ENCODE peak calls at places on chromosome X, in ten cellular contexts. One of them, this sample, is unnamed.

GRCh38 chrX:69424161-69424560 is 80.0 kb upstream of the NALF2 start:
- DNase-seq in SW 1271: no peak
- DNase-seq in HT1080: no peak
- DNase-seq in body of pancreas: no peak
- DNase-seq in AG08395: no peak
- DNase-seq in SK-MEL-5: peak; percentile 8
- DNase-seq in NCI-H2081: no peak
- DNase-seq in A172: peak; percentile 1
- DNase-seq in astrocyte of the spinal cord: peak; percentile 5
- DNase-seq in globus pallidus: no peak
- DNase-seq in this sample: peak; percentile 4

GRCh38 chrX:69320116-69320515 is 154.9 kb upstream of the PJA1 start:
- DNase-seq in SK-MEL-5: no peak
- DNase-seq in astrocyte of the spinal cord: no peak
- DNase-seq in NCI-H2081: no peak
- DNase-seq in SW 1271: no peak
- DNase-seq in A172: no peak
- DNase-seq in globus pallidus: no peak
- DNase-seq in body of pancreas: no peak
- DNase-seq in AG08395: no peak
- DNase-seq in HT1080: no peak
- DNase-seq in this sample: no peak

GRCh38 chrX:152831391-152831790 is 528 bp downstream of the NSDHL start:
- DNase-seq in NCI-H2081: no peak
- DNase-seq in SK-MEL-5: no peak
- DNase-seq in astrocyte of the spinal cord: no peak
- DNase-seq in SW 1271: no peak
- DNase-seq in body of pancreas: no peak
- DNase-seq in AG08395: no peak
- DNase-seq in HT1080: no peak
- DNase-seq in A172: no peak
- DNase-seq in globus pallidus: no peak
- DNase-seq in this sample: no peak

GRCh38 chrX:72097081-72097480 is 34.6 kb downstream of the RTL5 start:
- DNase-seq in AG08395: no peak
- DNase-seq in astrocyte of the spinal cord: no peak
- DNase-seq in globus pallidus: no peak
- DNase-seq in SW 1271: no peak
- DNase-seq in NCI-H2081: no peak
- DNase-seq in A172: no peak
- DNase-seq in body of pancreas: no peak
- DNase-seq in SK-MEL-5: no peak
- DNase-seq in HT1080: no peak
- DNase-seq in this sample: no peak

GRCh38 chrX:148133099-148133725 is 152.1 kb downstream of the FMR1NB start:
- DNase-seq in NCI-H2081: no peak
- DNase-seq in globus pallidus: peak; percentile 18
- DNase-seq in body of pancreas: no peak
- DNase-seq in SW 1271: no peak
- DNase-seq in astrocyte of the spinal cord: peak; percentile 6
- DNase-seq in HT1080: peak; percentile 1
- DNase-seq in AG08395: no peak
- DNase-seq in A172: peak; percentile 11
- DNase-seq in SK-MEL-5: peak; percentile 16
- DNase-seq in this sample: no peak

GRCh38 chrX:48508400-48509244 is at the start of gene PORCN:
- DNase-seq in A172: peak; percentile 46
- DNase-seq in AG08395: peak; percentile 83
- DNase-seq in globus pallidus: peak; percentile 73
- DNase-seq in HT1080: peak; percentile 54
- DNase-seq in astrocyte of the spinal cord: peak; percentile 63
- DNase-seq in body of pancreas: peak; percentile 78
- DNase-seq in SW 1271: peak; percentile 2
- DNase-seq in SK-MEL-5: peak; percentile 54
- DNase-seq in NCI-H2081: peak; percentile 71
- DNase-seq in this sample: peak; percentile 76

GRCh38 chrX:21943460-21944135 is 3.1 kb downstream of the SMS start:
- DNase-seq in globus pallidus: no peak
- DNase-seq in NCI-H2081: no peak
- DNase-seq in A172: peak; percentile 85
- DNase-seq in astrocyte of the spinal cord: peak; percentile 91
- DNase-seq in AG08395: peak; percentile 86
- DNase-seq in body of pancreas: no peak
- DNase-seq in SW 1271: peak; percentile 0
- DNase-seq in HT1080: peak; percentile 87
- DNase-seq in SK-MEL-5: no peak
- DNase-seq in this sample: no peak

GRCh38 chrX:100636321-100636991 is at the start of gene TSPAN6:
- DNase-seq in NCI-H2081: peak; percentile 84
- DNase-seq in AG08395: peak; percentile 81
- DNase-seq in globus pallidus: peak; percentile 47
- DNase-seq in SK-MEL-5: peak; percentile 94
- DNase-seq in HT1080: peak; percentile 94
- DNase-seq in A172: no peak
- DNase-seq in SW 1271: peak; percentile 27
- DNase-seq in astrocyte of the spinal cord: peak; percentile 89
- DNase-seq in body of pancreas: peak; percentile 82
- DNase-seq in this sample: peak; percentile 68

GRCh38 chrX:141760761-141761160 is 62.2 kb upstream of the SPANXD start:
- DNase-seq in SW 1271: no peak
- DNase-seq in AG08395: no peak
- DNase-seq in HT1080: peak; percentile 53
- DNase-seq in globus pallidus: no peak
- DNase-seq in SK-MEL-5: peak; percentile 12
- DNase-seq in A172: peak; percentile 60
- DNase-seq in astrocyte of the spinal cord: peak; percentile 21
- DNase-seq in NCI-H2081: no peak
- DNase-seq in body of pancreas: no peak
- DNase-seq in this sample: no peak

GRCh38 chrX:40278340-40279090 is 180.8 kb upstream of the BCOR start:
- DNase-seq in globus pallidus: no peak
- DNase-seq in astrocyte of the spinal cord: peak; percentile 49
- DNase-seq in SW 1271: no peak
- DNase-seq in NCI-H2081: no peak
- DNase-seq in A172: peak; percentile 25
- DNase-seq in AG08395: no peak
- DNase-seq in SK-MEL-5: no peak
- DNase-seq in body of pancreas: no peak
- DNase-seq in HT1080: peak; percentile 3
- DNase-seq in this sample: no peak

GRCh38 chrX:15973299-15973698 is 118.7 kb upstream of the AP1S2 start:
- DNase-seq in HT1080: peak; percentile 62
- DNase-seq in globus pallidus: peak; percentile 70
- DNase-seq in astrocyte of the spinal cord: peak; percentile 21
- DNase-seq in A172: peak; percentile 62
- DNase-seq in NCI-H2081: peak; percentile 2
- DNase-seq in SW 1271: no peak
- DNase-seq in body of pancreas: no peak
- DNase-seq in SK-MEL-5: peak; percentile 76
- DNase-seq in AG08395: peak; percentile 51
- DNase-seq in this sample: peak; percentile 66

GRCh38 chrX:66638591-66639500 is at the start of gene EDA2R:
- DNase-seq in SW 1271: peak; percentile 9
- DNase-seq in A172: peak; percentile 87
- DNase-seq in body of pancreas: peak; percentile 57
- DNase-seq in NCI-H2081: no peak
- DNase-seq in HT1080: peak; percentile 94
- DNase-seq in astrocyte of the spinal cord: peak; percentile 89
- DNase-seq in globus pallidus: peak; percentile 56
- DNase-seq in AG08395: peak; percentile 56
- DNase-seq in SK-MEL-5: peak; percentile 83
- DNase-seq in this sample: peak; percentile 46

GRCh38 chrX:44042731-44043130 is 69.5 kb upstream of the NDP start:
- DNase-seq in SK-MEL-5: peak; percentile 43
- DNase-seq in SW 1271: no peak
- DNase-seq in globus pallidus: no peak
- DNase-seq in HT1080: no peak
- DNase-seq in AG08395: no peak
- DNase-seq in astrocyte of the spinal cord: no peak
- DNase-seq in A172: no peak
- DNase-seq in body of pancreas: no peak
- DNase-seq in NCI-H2081: no peak
- DNase-seq in this sample: no peak

GRCh38 chrX:32678487-32678886 is 532.9 kb downstream of the DMD start:
- DNase-seq in SK-MEL-5: no peak
- DNase-seq in globus pallidus: no peak
- DNase-seq in A172: no peak
- DNase-seq in body of pancreas: no peak
- DNase-seq in HT1080: no peak
- DNase-seq in NCI-H2081: no peak
- DNase-seq in SW 1271: no peak
- DNase-seq in AG08395: no peak
- DNase-seq in astrocyte of the spinal cord: no peak
- DNase-seq in this sample: no peak

GRCh38 chrX:39443240-39443639 is 642.0 kb downstream of the MID1IP1 start:
- DNase-seq in A172: no peak
- DNase-seq in HT1080: peak; percentile 39
- DNase-seq in AG08395: no peak
- DNase-seq in body of pancreas: no peak
- DNase-seq in astrocyte of the spinal cord: no peak
- DNase-seq in NCI-H2081: no peak
- DNase-seq in globus pallidus: no peak
- DNase-seq in SW 1271: no peak
- DNase-seq in SK-MEL-5: no peak
- DNase-seq in this sample: no peak

GRCh38 chrX:136961594-136962135 is 72.1 kb downstream of the GPR101 start:
- DNase-seq in astrocyte of the spinal cord: peak; percentile 30
- DNase-seq in SK-MEL-5: no peak
- DNase-seq in HT1080: no peak
- DNase-seq in AG08395: no peak
- DNase-seq in A172: no peak
- DNase-seq in SW 1271: no peak
- DNase-seq in body of pancreas: no peak
- DNase-seq in NCI-H2081: no peak
- DNase-seq in globus pallidus: no peak
- DNase-seq in this sample: no peak

GRCh38 chrX:8988456-8988855 is 45.5 kb downstream of the FAM9B start:
- DNase-seq in AG08395: peak; percentile 63
- DNase-seq in HT1080: no peak
- DNase-seq in NCI-H2081: no peak
- DNase-seq in astrocyte of the spinal cord: peak; percentile 9
- DNase-seq in globus pallidus: no peak
- DNase-seq in SK-MEL-5: no peak
- DNase-seq in A172: peak; percentile 1
- DNase-seq in SW 1271: no peak
- DNase-seq in body of pancreas: no peak
- DNase-seq in this sample: no peak

GRCh38 chrX:153930011-153930910 is 4.2 kb upstream of the ARHGAP4 start:
- DNase-seq in SK-MEL-5: no peak
- DNase-seq in NCI-H2081: no peak
- DNase-seq in SW 1271: no peak
- DNase-seq in A172: no peak
- DNase-seq in HT1080: no peak
- DNase-seq in astrocyte of the spinal cord: no peak
- DNase-seq in AG08395: no peak
- DNase-seq in body of pancreas: no peak
- DNase-seq in globus pallidus: no peak
- DNase-seq in this sample: no peak

GRCh38 chrX:104085477-104085876 is 9.4 kb upstream of the TMSB15C start:
- DNase-seq in SK-MEL-5: no peak
- DNase-seq in SW 1271: no peak
- DNase-seq in AG08395: no peak
- DNase-seq in NCI-H2081: no peak
- DNase-seq in globus pallidus: no peak
- DNase-seq in HT1080: no peak
- DNase-seq in astrocyte of the spinal cord: no peak
- DNase-seq in body of pancreas: no peak
- DNase-seq in A172: no peak
- DNase-seq in this sample: no peak

GRCh38 chrX:4265036-4265435 is 551.6 kb upstream of the PRKX start:
- DNase-seq in body of pancreas: no peak
- DNase-seq in AG08395: no peak
- DNase-seq in NCI-H2081: no peak
- DNase-seq in globus pallidus: no peak
- DNase-seq in A172: no peak
- DNase-seq in SW 1271: no peak
- DNase-seq in astrocyte of the spinal cord: no peak
- DNase-seq in HT1080: no peak
- DNase-seq in SK-MEL-5: no peak
- DNase-seq in this sample: no peak

GRCh38 chrX:120456973-120457372 is 12.1 kb downstream of the LAMP2 start:
- DNase-seq in HT1080: peak; percentile 68
- DNase-seq in NCI-H2081: no peak
- DNase-seq in body of pancreas: no peak
- DNase-seq in globus pallidus: no peak
- DNase-seq in astrocyte of the spinal cord: peak; percentile 47
- DNase-seq in SK-MEL-5: no peak
- DNase-seq in A172: peak; percentile 2
- DNase-seq in SW 1271: no peak
- DNase-seq in AG08395: peak; percentile 17
- DNase-seq in this sample: no peak

GRCh38 chrX:8453619-8454018 is 11.0 kb upstream of the VCX3B start:
- DNase-seq in body of pancreas: no peak
- DNase-seq in SW 1271: no peak
- DNase-seq in astrocyte of the spinal cord: no peak
- DNase-seq in NCI-H2081: peak; percentile 36
- DNase-seq in globus pallidus: no peak
- DNase-seq in SK-MEL-5: no peak
- DNase-seq in HT1080: no peak
- DNase-seq in A172: no peak
- DNase-seq in AG08395: no peak
- DNase-seq in this sample: peak; percentile 1

GRCh38 chrX:65932173-65933084 is 107.5 kb downstream of the VSIG4 start:
- DNase-seq in A172: peak; percentile 14
- DNase-seq in SW 1271: no peak
- DNase-seq in AG08395: no peak
- DNase-seq in globus pallidus: no peak
- DNase-seq in body of pancreas: no peak
- DNase-seq in SK-MEL-5: peak; percentile 29
- DNase-seq in astrocyte of the spinal cord: no peak
- DNase-seq in NCI-H2081: no peak
- DNase-seq in HT1080: peak; percentile 75
- DNase-seq in this sample: no peak

GRCh38 chrX:66191563-66191962 is 27.5 kb downstream of the HEPH start:
- DNase-seq in AG08395: no peak
- DNase-seq in A172: no peak
- DNase-seq in HT1080: no peak
- DNase-seq in NCI-H2081: no peak
- DNase-seq in globus pallidus: no peak
- DNase-seq in SW 1271: no peak
- DNase-seq in SK-MEL-5: no peak
- DNase-seq in astrocyte of the spinal cord: no peak
- DNase-seq in body of pancreas: no peak
- DNase-seq in this sample: no peak

GRCh38 chrX:39767446-39767845 is 330.3 kb downstream of the BCOR start:
- DNase-seq in NCI-H2081: no peak
- DNase-seq in SW 1271: no peak
- DNase-seq in globus pallidus: no peak
- DNase-seq in astrocyte of the spinal cord: peak; percentile 17
- DNase-seq in AG08395: no peak
- DNase-seq in HT1080: no peak
- DNase-seq in SK-MEL-5: no peak
- DNase-seq in body of pancreas: no peak
- DNase-seq in A172: no peak
- DNase-seq in this sample: no peak

GRCh38 chrX:151754042-151754419 is 19.5 kb downstream of the CNGA2 start:
- DNase-seq in globus pallidus: no peak
- DNase-seq in NCI-H2081: no peak
- DNase-seq in AG08395: peak; percentile 77
- DNase-seq in HT1080: peak; percentile 41
- DNase-seq in SW 1271: no peak
- DNase-seq in A172: peak; percentile 35
- DNase-seq in body of pancreas: peak; percentile 65
- DNase-seq in astrocyte of the spinal cord: peak; percentile 76
- DNase-seq in SK-MEL-5: no peak
- DNase-seq in this sample: no peak

GRCh38 chrX:39643533-39643932 is 454.2 kb downstream of the BCOR start:
- DNase-seq in HT1080: no peak
- DNase-seq in body of pancreas: no peak
- DNase-seq in astrocyte of the spinal cord: no peak
- DNase-seq in SK-MEL-5: peak; percentile 11
- DNase-seq in AG08395: no peak
- DNase-seq in SW 1271: no peak
- DNase-seq in globus pallidus: no peak
- DNase-seq in A172: no peak
- DNase-seq in NCI-H2081: no peak
- DNase-seq in this sample: no peak

GRCh38 chrX:49992809-49993208 is 70.4 kb downstream of the CLCN5 start:
- DNase-seq in AG08395: no peak
- DNase-seq in NCI-H2081: no peak
- DNase-seq in astrocyte of the spinal cord: no peak
- DNase-seq in HT1080: no peak
- DNase-seq in SK-MEL-5: no peak
- DNase-seq in body of pancreas: no peak
- DNase-seq in SW 1271: no peak
- DNase-seq in A172: no peak
- DNase-seq in globus pallidus: no peak
- DNase-seq in this sample: no peak

This sample was measured in Ammon's horn.